ENCODE peak calls at places on chromosomes 13 and 19, in seven cellular contexts. T, S, N, L, G, E and P are unnamed samples.

GRCh38 chr19:37329686-37330085 is 41.2 kb upstream of the ZNF527 start:
- DNase-seq in L (no peak), T (no peak), E (no peak), G (no peak), N (peak), S (no peak), P (peak)

GRCh38 chr13:26021956-26022355 is 29.9 kb downstream of the SHISA2 start:
- DNase-seq in S (no peak), G (no peak), T (no peak), L (no peak), N (no peak), E (no peak), P (no peak)

GRCh38 chr19:38531515-38531914 is 86.2 kb downstream of the MAP4K1 start:
- DNase-seq in S (no peak), N (no peak), T (no peak), L (no peak), G (no peak), E (peak), P (no peak)

GRCh38 chr19:39070888-39071287 is 13.3 kb upstream of the ACP7 start:
- DNase-seq in L (no peak), N (no peak), G (peak), T (no peak), S (no peak), E (no peak), P (peak)

GRCh38 chr19:12767150-12767549 is 8.2 kb downstream of the HOOK2 start:
- DNase-seq in G (no peak), E (no peak), S (no peak), T (no peak), L (no peak), N (no peak), P (no peak)

GRCh38 chr13:94641432-94641941 is 39.8 kb downstream of the GPR180 start:
- DNase-seq in L (no peak), E (no peak), N (peak), T (no peak), S (no peak), G (peak), P (no peak)

GRCh38 chr13:42706286-42706685 is 75.1 kb upstream of the FAM216B start:
- DNase-seq in L (no peak), E (no peak), S (no peak), T (no peak), N (no peak), G (no peak), P (no peak)

GRCh38 chr19:31232871-31233270 is 116.4 kb downstream of the TSHZ3 start:
- DNase-seq in N (peak), G (peak), E (no peak), S (no peak), L (no peak), T (no peak), P (no peak)

GRCh38 chr13:27425151-27425917 is 915 bp downstream of the GTF3A start:
- DNase-seq in E (no peak), S (no peak), L (no peak), G (peak), T (no peak), N (no peak), P (no peak)

GRCh38 chr13:111060237-111060919 is 54.7 kb upstream of the ARHGEF7 start:
- DNase-seq in S (no peak), L (no peak), E (no peak), N (no peak), T (no peak), G (no peak), P (no peak)

GRCh38 chr13:110127986-110128511 is 178.9 kb downstream of the COL4A1 start:
- DNase-seq in E (no peak), N (peak), S (no peak), T (no peak), L (no peak), G (peak), P (peak)

GRCh38 chr19:10918359-10918758 is 10.1 kb downstream of the YIPF2 start:
- DNase-seq in L (no peak), T (no peak), S (no peak), N (no peak), E (no peak), G (no peak), P (peak)

GRCh38 chr19:17590780-17591688 is 35.6 kb downstream of the COLGALT1 start:
- DNase-seq in N (no peak), G (no peak), S (no peak), T (no peak), L (no peak), E (no peak), P (no peak)

GRCh38 chr19:28840891-28841290 is 372.1 kb downstream of the UQCRFS1 start:
- DNase-seq in L (no peak), G (no peak), N (no peak), E (no peak), T (no peak), S (no peak), P (no peak)

GRCh38 chr19:49761625-49762311 is 1.3 kb downstream of the TSKS start:
- DNase-seq in S (no peak), G (no peak), E (no peak), T (peak), N (peak), L (peak), P (no peak)

GRCh38 chr13:98847780-98848179 is 95.3 kb upstream of the SLC15A1 start:
- DNase-seq in L (no peak), N (peak), S (no peak), E (no peak), T (no peak), G (no peak), P (no peak)

GRCh38 chr19:49691243-49692101 is 556 bp downstream of the CPT1C start:
- DNase-seq in T (no peak), E (no peak), G (peak), L (no peak), N (peak), S (peak), P (no peak)

GRCh38 chr19:17475541-17476115 is 5.3 kb downstream of the SLC27A1 start:
- DNase-seq in T (peak), L (peak), G (peak), N (peak), S (no peak), E (peak), P (peak)

GRCh38 chr13:65971541-65971940 is 1258.6 kb downstream of the PCDH9 start:
- DNase-seq in E (no peak), N (no peak), T (no peak), S (peak), G (no peak), L (no peak), P (no peak)

GRCh38 chr13:27619093-27619705 is 1.1 kb downstream of the LNX2 start:
- DNase-seq in G (peak), E (no peak), S (no peak), N (peak), L (no peak), T (no peak), P (no peak)

GRCh38 chr19:2701361-2702169 is 929 bp downstream of the GNG7 start:
- DNase-seq in L (no peak), G (no peak), E (no peak), T (no peak), S (no peak), N (no peak), P (no peak)

GRCh38 chr13:100533588-100534041 is 55.0 kb downstream of the GGACT start:
- DNase-seq in E (peak), T (no peak), S (no peak), L (no peak), G (no peak), N (no peak), P (no peak)

GRCh38 chr19:53942001-53942786 is 20.5 kb upstream of the CACNG8 start:
- DNase-seq in E (no peak), S (peak), L (no peak), N (peak), G (no peak), T (no peak), P (no peak)

GRCh38 chr13:29131159-29131558 is 311.0 kb downstream of the MTUS2 start:
- DNase-seq in N (no peak), L (no peak), E (no peak), S (no peak), G (no peak), T (no peak), P (no peak)

GRCh38 chr13:35470671-35471465 is 5.6 kb downstream of the MAB21L1 start:
- DNase-seq in N (peak), L (peak), G (peak), S (peak), T (peak), E (no peak), P (peak)

GRCh38 chr19:41616785-41617621 is 9.9 kb downstream of the CEACAM4 start:
- DNase-seq in E (no peak), S (no peak), N (peak), T (no peak), G (no peak), L (no peak), P (peak)

GRCh38 chr13:36357692-36358091 is 11.5 kb upstream of the SPART start:
- DNase-seq in G (peak), T (peak), L (peak), S (no peak), N (peak), E (no peak), P (no peak)

GRCh38 chr19:33705090-33705847 is 83.5 kb downstream of the CHST8 start:
- DNase-seq in N (no peak), T (no peak), S (no peak), L (no peak), G (no peak), E (no peak), P (no peak)

GRCh38 chr19:56120371-56121179 is 520 bp downstream of the ZNF787 start:
- DNase-seq in L (peak), S (no peak), N (peak), T (peak), G (peak), E (no peak), P (peak)

GRCh38 chr19:56118666-56119584 is 2.2 kb downstream of the ZNF787 start:
- DNase-seq in T (no peak), N (no peak), E (no peak), S (no peak), G (no peak), L (no peak), P (no peak)

GRCh38 chr19:56120002-56120370 is 1.1 kb downstream of the ZNF787 start:
- DNase-seq in T (no peak), E (no peak), S (no peak), G (no peak), L (no peak), N (no peak), P (peak)

GRCh38 chr19:56117889-56118288 is 3.2 kb downstream of the ZNF787 start:
- DNase-seq in L (no peak), T (no peak), S (no peak), N (no peak), G (no peak), E (no peak), P (no peak)

DNA sequence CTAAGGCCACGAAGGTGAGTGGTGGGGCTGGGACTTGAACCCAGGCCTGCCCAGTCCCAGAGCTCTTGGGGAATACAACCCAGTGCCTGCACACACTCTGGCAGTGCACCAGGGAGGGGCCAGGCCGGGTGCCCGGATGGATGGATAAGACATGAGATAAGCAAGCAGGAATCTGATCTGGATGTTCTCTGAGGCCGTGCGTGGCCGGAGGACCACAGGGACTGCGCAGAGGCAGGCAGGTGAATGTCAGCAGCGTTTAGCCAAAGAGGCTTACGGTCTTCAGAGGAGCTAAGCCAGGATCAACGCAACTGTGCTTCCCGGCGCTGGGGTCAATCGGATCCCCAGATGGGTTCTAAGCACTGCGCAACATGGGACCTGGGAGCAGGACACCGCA is 1.5 kb downstream of the ZNF787 start:
- DNase-seq in S (no peak), G (no peak), T (peak), E (no peak), N (no peak), L (no peak), P (peak)
- H3K4me3 ChIP-seq in S (peak), G (peak), T (peak), E (peak), N (peak), L (peak), P (peak)

DNA sequence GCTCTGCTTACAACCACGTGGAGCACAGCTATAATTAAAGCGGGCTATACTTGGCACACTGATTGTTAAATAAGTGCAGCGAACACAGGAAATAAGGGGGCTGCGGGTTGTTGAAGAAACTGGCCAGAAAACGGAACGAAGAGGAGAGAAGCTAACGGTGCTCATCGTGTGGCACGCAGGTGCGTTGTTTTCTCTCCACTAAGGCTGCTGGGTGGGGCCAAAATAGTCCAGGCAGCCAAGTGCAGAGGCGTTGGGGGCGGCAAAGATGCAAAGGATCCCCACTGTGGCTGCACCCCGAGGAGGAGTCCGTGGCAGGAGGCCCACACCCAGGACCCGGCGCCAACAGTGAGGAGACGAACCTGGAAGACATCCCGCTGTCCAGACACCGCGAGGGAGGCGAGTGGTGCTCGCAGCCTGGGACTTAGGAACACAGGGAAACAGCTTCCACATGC is 8.1 kb upstream of the ARL11 start:
- DNase-seq in G (no peak), T (no peak), S (no peak), N (no peak), E (no peak), L (no peak), P (no peak)
- H3K4me3 ChIP-seq in G (peak), T (no peak), S (no peak), N (no peak), E (peak), L (peak), P (no peak)

DNA sequence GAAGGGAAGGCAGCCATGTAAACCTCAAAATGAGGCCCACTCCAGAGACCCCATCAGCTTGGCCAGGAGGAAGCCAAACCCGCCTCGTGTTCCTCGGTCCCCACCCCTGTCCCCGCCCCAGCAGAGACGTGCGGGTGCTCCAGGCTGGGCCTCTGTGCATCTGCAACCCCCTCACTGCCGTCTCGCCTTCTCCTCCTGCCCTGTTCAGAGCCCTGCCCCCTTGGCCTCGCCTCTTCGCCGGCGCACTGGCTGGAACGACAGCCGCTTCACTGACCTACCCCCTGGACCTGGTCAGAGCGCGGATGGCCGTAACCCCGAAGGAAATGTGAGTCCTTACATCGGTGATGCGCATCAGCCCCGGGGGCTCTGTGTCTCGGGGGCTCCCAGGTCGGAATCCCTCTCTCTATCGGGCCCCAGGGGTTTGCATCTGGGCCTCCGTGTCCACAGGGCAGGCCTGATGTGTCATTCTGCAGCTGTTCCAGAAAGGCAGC is 32.2 kb downstream of the TMEM161A start:
- DNase-seq in G (no peak), N (peak), L (no peak), T (no peak), E (no peak), S (no peak), P (no peak)
- H3K4me3 ChIP-seq in G (peak), N (peak), L (no peak), T (peak), E (peak), S (no peak), P (no peak)

DNA sequence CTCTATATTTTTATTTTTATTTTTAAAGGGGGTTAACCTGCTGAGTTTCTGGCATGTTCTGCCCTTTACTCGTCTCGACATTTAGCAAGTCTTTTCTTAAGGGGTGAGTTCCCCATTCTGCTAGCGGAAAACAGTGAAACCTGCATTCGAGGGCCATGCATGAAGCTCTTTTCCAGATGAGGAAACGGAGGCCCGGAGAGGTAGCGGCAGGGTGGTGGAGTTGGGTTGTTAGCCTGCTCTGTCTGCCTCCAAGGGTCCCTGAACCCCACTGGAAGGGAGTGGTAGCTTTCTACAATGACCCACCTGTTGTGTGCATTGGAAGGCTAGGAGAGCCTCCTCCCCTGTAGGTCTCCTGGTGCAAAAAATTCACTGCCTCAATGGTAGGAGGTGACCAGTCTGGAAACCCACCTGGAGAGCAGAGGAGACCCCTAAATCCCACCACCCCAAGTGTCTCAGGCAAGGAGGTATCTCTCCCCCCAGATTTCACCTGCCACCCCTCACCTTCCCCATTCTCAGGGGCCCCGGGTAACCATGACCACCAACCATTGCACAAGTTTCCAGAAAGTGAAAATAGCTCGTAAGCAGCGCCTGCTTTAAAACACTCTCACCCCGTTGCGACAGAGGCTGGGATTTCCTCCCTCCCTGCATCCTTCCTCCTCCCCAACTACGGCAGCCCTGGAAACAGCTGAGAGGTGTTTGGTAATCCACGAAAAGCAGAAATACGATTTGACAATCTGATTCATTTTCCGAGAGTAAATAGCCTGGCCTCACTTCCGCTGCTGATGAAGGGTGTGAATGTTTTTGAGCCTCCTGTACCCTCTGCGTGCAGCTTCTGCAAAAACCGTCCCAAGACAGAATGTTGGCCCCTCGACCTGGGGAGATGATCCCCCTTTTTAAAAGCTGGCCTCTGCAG is 3.5 kb downstream of the KLF2 start:
- DNase-seq in T (peak), G (no peak), N (peak), S (no peak), L (peak), E (no peak), P (no peak)
- H3K4me3 ChIP-seq in T (peak), G (no peak), N (peak), S (no peak), L (peak), E (peak), P (no peak)

GRCh38 chr19:32458500-32459123 is 53.0 kb downstream of the DPY19L3 start:
- DNase-seq in S (no peak), G (no peak), E (no peak), T (no peak), L (no peak), N (peak), P (no peak)
- H3K4me3 ChIP-seq in S (no peak), G (no peak), E (no peak), T (no peak), L (no peak), N (no peak), P (no peak)